ENCODE peak calls at places on chromosomes 4 and X, in nine cellular contexts. X is MM.1S; L is PC-9; D is CD8-positive, alpha-beta T cell; S is dorsolateral prefrontal cortex; Q is right atrium auricular region; W is PC-3; K is fibroblast of the aortic adventitia; A is heart left ventricle. I is an unnamed sample.

GRCh38 chr4:105061136-105061696 is 85.5 kb upstream of the TET2 start:
- DNase-seq in X (peak), L (peak), D (peak), S (no peak), Q (no peak), W (peak), K (peak), A (no peak), I (no peak)

GRCh38 chr4:93688978-93689377 is 139.6 kb upstream of the ATOH1 start:
- DNase-seq in X (no peak), L (no peak), D (no peak), S (no peak), Q (no peak), W (no peak), K (no peak), A (no peak), I (no peak)

GRCh38 chr4:45072981-45073380 is 346.6 kb upstream of the GNPDA2 start:
- DNase-seq in X (peak), L (no peak), D (no peak), S (no peak), Q (no peak), W (no peak), K (no peak), A (no peak), I (no peak)

GRCh38 chr4:77022581-77023133 is 53.1 kb downstream of the CCNI start:
- DNase-seq in X (no peak), L (no peak), D (no peak), S (no peak), Q (no peak), W (no peak), K (peak), A (no peak), I (no peak)

GRCh38 chr4:120452006-120452405 is 385.4 kb upstream of the MAD2L1 start:
- DNase-seq in X (no peak), L (no peak), D (no peak), S (no peak), Q (no peak), W (no peak), K (peak), A (no peak), I (no peak)

GRCh38 chr4:107808572-107808971 is 16.2 kb upstream of the SGMS2 start:
- DNase-seq in X (no peak), L (no peak), D (no peak), S (no peak), Q (no peak), W (no peak), K (no peak), A (no peak), I (no peak)

GRCh38 chr4:99886146-99886545 is 8.1 kb downstream of the LAMTOR3 start:
- DNase-seq in X (no peak), L (no peak), D (no peak), S (no peak), Q (no peak), W (peak), K (peak), A (no peak), I (no peak)

GRCh38 chr4:64846417-64846816 is 437.2 kb upstream of the TECRL start:
- DNase-seq in X (no peak), L (no peak), D (no peak), S (no peak), Q (no peak), W (peak), K (no peak), A (no peak), I (no peak)

GRCh38 chr4:14646831-14647230 is 355.4 kb upstream of the CPEB2 start:
- DNase-seq in X (no peak), L (no peak), D (no peak), S (no peak), Q (no peak), W (peak), K (peak), A (no peak), I (no peak)

GRCh38 chrX:38927592-38927991 is 126.3 kb downstream of the MID1IP1 start:
- DNase-seq in X (no peak), L (no peak), D (no peak), S (no peak), Q (no peak), W (no peak), K (no peak), A (no peak), I (no peak)

GRCh38 chr4:153788064-153788418 is 842 bp downstream of the SFRP2 start:
- DNase-seq in X (no peak), L (no peak), D (no peak), S (no peak), Q (no peak), W (no peak), K (no peak), A (no peak), I (no peak)

GRCh38 chr4:153790962-153791551 is 2.2 kb upstream of the SFRP2 start:
- DNase-seq in X (no peak), L (no peak), D (no peak), S (no peak), Q (no peak), W (no peak), K (no peak), A (no peak), I (no peak)

GRCh38 chr4:153792007-153792892 is 3.4 kb upstream of the SFRP2 start:
- DNase-seq in X (no peak), L (no peak), D (no peak), S (peak), Q (peak), W (no peak), K (peak), A (peak), I (no peak)

GRCh38 chr4:153788419-153789276 is at the start of gene SFRP2:
- DNase-seq in X (no peak), L (no peak), D (no peak), S (peak), Q (no peak), W (no peak), K (no peak), A (no peak), I (no peak)

GRCh38 chr4:153789741-153790651 is 1.1 kb upstream of the SFRP2 start:
- DNase-seq in X (no peak), L (no peak), D (no peak), S (no peak), Q (no peak), W (no peak), K (peak), A (no peak), I (no peak)
- H3K4me3 ChIP-seq in X (no peak), L (no peak), D (peak), S (peak), Q (no peak), W (no peak), K (no peak), A (no peak), I (no peak)

DNA sequence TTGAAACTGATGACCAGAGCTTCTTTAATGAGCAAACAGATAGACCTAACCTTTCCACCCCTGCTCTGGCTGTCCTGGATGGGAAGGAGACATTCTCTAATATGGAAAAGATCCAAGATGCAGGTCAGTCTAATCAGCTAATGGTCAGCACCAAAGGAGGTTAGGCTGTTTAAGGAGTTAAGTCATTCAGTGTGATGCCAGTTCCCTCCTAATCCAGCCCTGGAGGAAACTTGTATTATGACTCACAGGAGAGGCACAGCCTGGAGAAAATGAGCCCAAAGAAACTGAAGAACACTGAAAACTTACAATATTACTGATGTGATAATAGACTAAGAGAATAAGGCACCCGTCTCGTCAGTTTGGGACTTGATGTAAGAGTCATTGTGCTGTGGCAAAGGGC is 323.0 kb downstream of the HNRNPD start:
- DNase-seq in X (no peak), L (no peak), D (no peak), S (no peak), Q (no peak), W (no peak), K (no peak), A (no peak), I (no peak)
- H3K4me3 ChIP-seq in X (no peak), L (no peak), D (no peak), S (no peak), Q (no peak), W (no peak), K (no peak), A (no peak), I (no peak)

GRCh38 chrX:110346681-110347080 is 12.0 kb upstream of the RTL9 start:
- DNase-seq in X (no peak), L (no peak), D (no peak), S (no peak), Q (no peak), W (no peak), K (peak), A (no peak), I (no peak)

GRCh38 chrX:110338850-110339373 is 19.7 kb upstream of the RTL9 start:
- DNase-seq in X (no peak), L (no peak), D (no peak), S (no peak), Q (no peak), W (no peak), K (no peak), A (no peak), I (no peak)

GRCh38 chrX:110341189-110342035 is 17.2 kb upstream of the RTL9 start:
- DNase-seq in X (no peak), L (peak), D (no peak), S (no peak), Q (no peak), W (peak), K (peak), A (no peak), I (no peak)
- H3K4me3 ChIP-seq in X (no peak), L (peak), D (no peak), S (no peak), Q (no peak), W (peak), K (no peak), A (no peak), I (no peak)

GRCh38 chrX:25005034-25005381 is 10.8 kb downstream of the ARX start:
- DNase-seq in X (no peak), L (no peak), D (no peak), S (no peak), Q (no peak), W (no peak), K (no peak), A (no peak), I (no peak)

GRCh38 chrX:25002658-25003015 is 13.1 kb downstream of the ARX start:
- DNase-seq in X (no peak), L (no peak), D (no peak), S (no peak), Q (no peak), W (no peak), K (no peak), A (no peak), I (no peak)

GRCh38 chrX:25003066-25003849 is 12.5 kb downstream of the ARX start:
- DNase-seq in X (no peak), L (no peak), D (no peak), S (no peak), Q (no peak), W (no peak), K (no peak), A (no peak), I (no peak)

GRCh38 chrX:25004485-25005032 is 11.2 kb downstream of the ARX start:
- DNase-seq in X (no peak), L (no peak), D (no peak), S (no peak), Q (no peak), W (no peak), K (no peak), A (no peak), I (no peak)

GRCh38 chrX:25004040-25004439 is 11.7 kb downstream of the ARX start:
- DNase-seq in X (no peak), L (no peak), D (no peak), S (no peak), Q (no peak), W (no peak), K (no peak), A (no peak), I (no peak)
- H3K4me3 ChIP-seq in X (no peak), L (no peak), D (no peak), S (peak), Q (no peak), W (peak), K (no peak), A (no peak), I (no peak)

DNA sequence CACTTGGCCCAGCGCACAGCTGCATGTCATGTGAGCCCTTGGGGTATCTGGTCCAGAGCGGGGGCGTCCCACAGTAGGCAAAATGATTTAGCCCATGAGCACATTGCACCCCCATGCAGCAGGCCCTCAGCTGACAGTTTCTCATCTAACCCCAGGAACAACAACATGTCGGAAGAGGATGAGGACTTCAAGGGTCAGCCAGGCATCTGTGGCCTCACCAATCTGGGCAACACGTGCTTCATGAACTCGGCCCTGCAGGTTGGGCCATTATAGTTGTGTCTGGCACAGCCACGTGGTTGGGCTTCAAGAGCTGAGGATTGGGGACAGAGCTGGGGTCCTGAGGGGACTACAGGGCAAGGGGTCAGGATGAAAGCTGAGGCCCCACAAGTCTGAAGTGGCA is 7.8 kb downstream of the USP11 start:
- DNase-seq in X (no peak), L (no peak), D (no peak), S (no peak), Q (no peak), W (no peak), K (no peak), A (no peak), I (no peak)
- H3K4me3 ChIP-seq in X (no peak), L (no peak), D (no peak), S (no peak), Q (no peak), W (no peak), K (no peak), A (no peak), I (no peak)

DNA sequence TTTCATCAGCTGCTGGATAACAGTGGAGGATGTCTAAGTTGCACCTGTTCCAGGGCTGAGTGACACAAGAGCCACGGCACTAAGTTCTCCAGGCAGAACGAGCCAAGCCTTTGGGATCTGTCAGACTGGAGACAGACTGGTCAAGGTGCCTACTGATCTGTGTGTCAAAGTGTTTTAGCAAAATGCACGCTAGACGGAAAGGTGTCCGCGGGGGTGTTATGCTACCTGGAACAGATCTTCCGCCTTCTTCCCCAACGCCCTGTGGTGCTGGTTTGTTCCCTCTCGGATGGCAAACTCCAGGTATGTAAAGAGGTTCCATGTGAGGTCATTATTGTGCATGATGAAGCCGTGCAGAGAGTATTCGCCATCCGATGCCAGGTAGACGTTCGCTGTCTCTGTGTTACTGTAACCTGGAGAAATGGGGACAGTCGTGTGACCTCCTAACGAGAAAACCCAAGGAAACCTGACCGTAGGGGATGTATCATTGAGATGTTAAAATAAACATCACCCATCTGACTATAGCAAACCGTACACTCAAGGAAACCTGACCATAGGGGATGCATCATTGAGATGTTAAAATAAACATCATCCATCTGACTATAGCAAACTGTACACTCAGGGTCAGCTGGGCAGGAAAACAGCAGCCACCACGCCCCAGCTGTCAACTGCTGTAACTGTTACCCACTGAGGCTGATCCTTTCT is 29.7 kb upstream of the SLC25A6 start:
- DNase-seq in X (no peak), L (no peak), D (no peak), S (no peak), Q (no peak), W (no peak), K (no peak), A (no peak), I (no peak)
- H3K4me3 ChIP-seq in X (no peak), L (no peak), D (no peak), S (no peak), Q (no peak), W (no peak), K (no peak), A (no peak), I (no peak)

GRCh38 chr4:75654905-75655304 is 18.3 kb downstream of the G3BP2 start:
- DNase-seq in X (no peak), L (no peak), D (no peak), S (no peak), Q (no peak), W (no peak), K (no peak), A (no peak), I (peak)
- H3K4me3 ChIP-seq in X (no peak), L (no peak), D (no peak), S (no peak), Q (no peak), W (no peak), K (no peak), A (no peak), I (no peak)